ENCODE peak calls at places on chromosomes 1 and 21, in ten cellular contexts. One of them, this sample, is unnamed.
A peak's percentile ranks its signal among the peaks of the same experiment; 100 is the strongest.

GRCh38 chr1:232844791-232845190 is 39.6 kb downstream of the MAP10 start:
- DNase-seq in uterus: no peak
- DNase-seq in effector memory CD4-positive, alpha-beta T cell: no peak
- DNase-seq in upper lobe of right lung: no peak
- DNase-seq in tibial nerve: no peak
- DNase-seq in CD4-positive, alpha-beta T cell: no peak
- DNase-seq in aorta: no peak
- DNase-seq in iPS DF 6.9: no peak
- DNase-seq in keratinocyte: no peak
- DNase-seq in transverse colon: no peak
- DNase-seq in this sample: no peak

GRCh38 chr1:220874201-220874655 is 5.0 kb upstream of the HLX start:
- DNase-seq in uterus: peak; percentile 52
- DNase-seq in effector memory CD4-positive, alpha-beta T cell: no peak
- DNase-seq in upper lobe of right lung: no peak
- DNase-seq in tibial nerve: peak; percentile 67
- DNase-seq in CD4-positive, alpha-beta T cell: no peak
- DNase-seq in aorta: no peak
- DNase-seq in iPS DF 6.9: no peak
- DNase-seq in keratinocyte: no peak
- DNase-seq in transverse colon: peak; percentile 50
- DNase-seq in this sample: no peak

GRCh38 chr1:228321478-228321877 is 85.2 kb downstream of the TRIM11 start:
- DNase-seq in uterus: no peak
- DNase-seq in effector memory CD4-positive, alpha-beta T cell: no peak
- DNase-seq in upper lobe of right lung: no peak
- DNase-seq in tibial nerve: no peak
- DNase-seq in CD4-positive, alpha-beta T cell: no peak
- DNase-seq in aorta: peak; percentile 39
- DNase-seq in iPS DF 6.9: no peak
- DNase-seq in keratinocyte: no peak
- DNase-seq in transverse colon: no peak
- DNase-seq in this sample: no peak

GRCh38 chr1:186519981-186520380 is 59.1 kb upstream of the PDC start:
- DNase-seq in uterus: no peak
- DNase-seq in effector memory CD4-positive, alpha-beta T cell: no peak
- DNase-seq in upper lobe of right lung: no peak
- DNase-seq in tibial nerve: no peak
- DNase-seq in CD4-positive, alpha-beta T cell: no peak
- DNase-seq in aorta: no peak
- DNase-seq in iPS DF 6.9: no peak
- DNase-seq in keratinocyte: no peak
- DNase-seq in transverse colon: no peak
- DNase-seq in this sample: no peak

GRCh38 chr1:174021611-174022079 is 512 bp downstream of the RC3H1 start:
- DNase-seq in uterus: peak; percentile 35
- DNase-seq in effector memory CD4-positive, alpha-beta T cell: peak; percentile 2
- DNase-seq in upper lobe of right lung: no peak
- DNase-seq in tibial nerve: peak; percentile 9
- DNase-seq in CD4-positive, alpha-beta T cell: peak; percentile 22
- DNase-seq in aorta: peak; percentile 63
- DNase-seq in iPS DF 6.9: no peak
- DNase-seq in keratinocyte: no peak
- DNase-seq in transverse colon: peak; percentile 53
- DNase-seq in this sample: peak; percentile 85

GRCh38 chr1:33147997-33148314 is 33.9 kb downstream of the TRIM62 start:
- DNase-seq in uterus: no peak
- DNase-seq in effector memory CD4-positive, alpha-beta T cell: no peak
- DNase-seq in upper lobe of right lung: no peak
- DNase-seq in tibial nerve: no peak
- DNase-seq in CD4-positive, alpha-beta T cell: no peak
- DNase-seq in aorta: no peak
- DNase-seq in iPS DF 6.9: no peak
- DNase-seq in keratinocyte: no peak
- DNase-seq in transverse colon: no peak
- DNase-seq in this sample: no peak

GRCh38 chr21:44813149-44813548 is 4.7 kb downstream of the SUMO3 start:
- DNase-seq in uterus: no peak
- DNase-seq in effector memory CD4-positive, alpha-beta T cell: no peak
- DNase-seq in upper lobe of right lung: no peak
- DNase-seq in tibial nerve: no peak
- DNase-seq in CD4-positive, alpha-beta T cell: no peak
- DNase-seq in aorta: no peak
- DNase-seq in iPS DF 6.9: no peak
- DNase-seq in keratinocyte: no peak
- DNase-seq in transverse colon: no peak
- DNase-seq in this sample: no peak

GRCh38 chr1:23613191-23614126 is 54.2 kb upstream of the ID3 start:
- DNase-seq in uterus: no peak
- DNase-seq in effector memory CD4-positive, alpha-beta T cell: no peak
- DNase-seq in upper lobe of right lung: no peak
- DNase-seq in tibial nerve: no peak
- DNase-seq in CD4-positive, alpha-beta T cell: peak; percentile 48
- DNase-seq in aorta: no peak
- DNase-seq in iPS DF 6.9: no peak
- DNase-seq in keratinocyte: no peak
- DNase-seq in transverse colon: peak; percentile 49
- DNase-seq in this sample: no peak

GRCh38 chr1:245693941-245694340 is 539.2 kb downstream of the KIF26B start:
- DNase-seq in uterus: no peak
- DNase-seq in effector memory CD4-positive, alpha-beta T cell: no peak
- DNase-seq in upper lobe of right lung: no peak
- DNase-seq in tibial nerve: no peak
- DNase-seq in CD4-positive, alpha-beta T cell: no peak
- DNase-seq in aorta: no peak
- DNase-seq in iPS DF 6.9: no peak
- DNase-seq in keratinocyte: no peak
- DNase-seq in transverse colon: no peak
- DNase-seq in this sample: no peak

GRCh38 chr1:116951175-116951935 is 41.6 kb downstream of the PTGFRN start:
- DNase-seq in uterus: peak; percentile 63
- DNase-seq in effector memory CD4-positive, alpha-beta T cell: no peak
- DNase-seq in upper lobe of right lung: no peak
- DNase-seq in tibial nerve: peak; percentile 33
- DNase-seq in CD4-positive, alpha-beta T cell: no peak
- DNase-seq in aorta: peak; percentile 85
- DNase-seq in iPS DF 6.9: no peak
- DNase-seq in keratinocyte: no peak
- DNase-seq in transverse colon: peak; percentile 47
- DNase-seq in this sample: peak; percentile 72

DNA sequence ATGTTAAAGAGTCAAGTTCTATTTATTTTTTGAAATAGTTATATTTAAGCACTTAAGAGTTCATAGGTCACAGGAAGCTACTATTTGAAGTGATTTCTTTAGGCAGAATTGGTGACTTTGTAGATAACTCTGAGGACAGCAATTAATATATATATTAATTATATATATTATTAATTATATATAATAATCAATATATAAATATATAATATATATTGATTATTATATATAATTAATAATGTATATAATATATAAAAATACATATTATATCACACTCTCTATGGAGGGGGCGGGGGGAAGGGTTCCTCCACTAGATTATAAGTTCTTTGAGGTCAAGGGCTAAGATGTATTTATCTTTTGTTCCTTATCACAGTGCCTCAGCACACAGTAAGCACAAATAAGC is 308.6 kb downstream of the KCTD3 start:
- DNase-seq in uterus: no peak
- DNase-seq in effector memory CD4-positive, alpha-beta T cell: no peak
- DNase-seq in upper lobe of right lung: no peak
- DNase-seq in tibial nerve: no peak
- DNase-seq in CD4-positive, alpha-beta T cell: no peak
- DNase-seq in aorta: no peak
- DNase-seq in iPS DF 6.9: no peak
- DNase-seq in keratinocyte: no peak
- DNase-seq in transverse colon: no peak
- DNase-seq in this sample: no peak
- H3K27ac ChIP-seq in uterus: no peak overlapping the region
- H3K27ac ChIP-seq in effector memory CD4-positive, alpha-beta T cell: no peak overlapping the region
- H3K27ac ChIP-seq in upper lobe of right lung: no peak overlapping the region
- H3K27ac ChIP-seq in tibial nerve: no peak overlapping the region
- H3K27ac ChIP-seq in CD4-positive, alpha-beta T cell: no peak overlapping the region
- H3K27ac ChIP-seq in aorta: no peak overlapping the region
- H3K27ac ChIP-seq in iPS DF 6.9: no peak overlapping the region
- H3K27ac ChIP-seq in keratinocyte: no peak overlapping the region
- H3K27ac ChIP-seq in transverse colon: no peak overlapping the region
- H3K27ac ChIP-seq in this sample: no peak overlapping the region

GRCh38 chr1:93878889-93879586 is at the start of gene DNTTIP2:
- DNase-seq in uterus: peak; percentile 88
- DNase-seq in effector memory CD4-positive, alpha-beta T cell: peak; percentile 75
- DNase-seq in upper lobe of right lung: peak; percentile 94
- DNase-seq in tibial nerve: peak; percentile 91
- DNase-seq in CD4-positive, alpha-beta T cell: peak; percentile 82
- DNase-seq in aorta: peak; percentile 95
- DNase-seq in iPS DF 6.9: peak; percentile 81
- DNase-seq in keratinocyte: no peak
- DNase-seq in transverse colon: peak; percentile 93
- DNase-seq in this sample: peak; percentile 94

GRCh38 chr1:93876284-93876683 is 2.7 kb downstream of the DNTTIP2 start:
- DNase-seq in uterus: no peak
- DNase-seq in effector memory CD4-positive, alpha-beta T cell: no peak
- DNase-seq in upper lobe of right lung: no peak
- DNase-seq in tibial nerve: no peak
- DNase-seq in CD4-positive, alpha-beta T cell: no peak
- DNase-seq in aorta: no peak
- DNase-seq in iPS DF 6.9: no peak
- DNase-seq in keratinocyte: no peak
- DNase-seq in transverse colon: no peak
- DNase-seq in this sample: no peak

GRCh38 chr1:93880731-93881130 is 1.7 kb upstream of the DNTTIP2 start:
- DNase-seq in uterus: no peak
- DNase-seq in effector memory CD4-positive, alpha-beta T cell: no peak
- DNase-seq in upper lobe of right lung: no peak
- DNase-seq in tibial nerve: no peak
- DNase-seq in CD4-positive, alpha-beta T cell: no peak
- DNase-seq in aorta: no peak
- DNase-seq in iPS DF 6.9: no peak
- DNase-seq in keratinocyte: no peak
- DNase-seq in transverse colon: no peak
- DNase-seq in this sample: no peak

GRCh38 chr1:93877529-93877928 is 1.5 kb downstream of the DNTTIP2 start:
- DNase-seq in uterus: no peak
- DNase-seq in effector memory CD4-positive, alpha-beta T cell: no peak
- DNase-seq in upper lobe of right lung: no peak
- DNase-seq in tibial nerve: no peak
- DNase-seq in CD4-positive, alpha-beta T cell: no peak
- DNase-seq in aorta: no peak
- DNase-seq in iPS DF 6.9: no peak
- DNase-seq in keratinocyte: no peak
- DNase-seq in transverse colon: no peak
- DNase-seq in this sample: no peak

GRCh38 chr1:93878501-93878888 is 511 bp downstream of the DNTTIP2 start:
- DNase-seq in uterus: peak; percentile 24
- DNase-seq in effector memory CD4-positive, alpha-beta T cell: peak; percentile 68
- DNase-seq in upper lobe of right lung: peak; percentile 75
- DNase-seq in tibial nerve: peak; percentile 20
- DNase-seq in CD4-positive, alpha-beta T cell: peak; percentile 45
- DNase-seq in aorta: peak; percentile 59
- DNase-seq in iPS DF 6.9: no peak
- DNase-seq in keratinocyte: peak; percentile 42
- DNase-seq in transverse colon: peak; percentile 63
- DNase-seq in this sample: peak; percentile 89
- H3K27ac ChIP-seq in uterus: peak overlapping the region; percentile 94
- H3K27ac ChIP-seq in effector memory CD4-positive, alpha-beta T cell: peak overlapping the region; percentile 84
- H3K27ac ChIP-seq in upper lobe of right lung: peak overlapping the region; percentile 92
- H3K27ac ChIP-seq in tibial nerve: peak overlapping the region; percentile 96
- H3K27ac ChIP-seq in CD4-positive, alpha-beta T cell: peak overlapping the region; percentile 85
- H3K27ac ChIP-seq in aorta: peak overlapping the region; percentile 45
- H3K27ac ChIP-seq in iPS DF 6.9: no peak overlapping the region
- H3K27ac ChIP-seq in keratinocyte: peak overlapping the region; percentile 95
- H3K27ac ChIP-seq in transverse colon: peak overlapping the region; percentile 94
- H3K27ac ChIP-seq in this sample: peak overlapping the region; percentile 93

DNA sequence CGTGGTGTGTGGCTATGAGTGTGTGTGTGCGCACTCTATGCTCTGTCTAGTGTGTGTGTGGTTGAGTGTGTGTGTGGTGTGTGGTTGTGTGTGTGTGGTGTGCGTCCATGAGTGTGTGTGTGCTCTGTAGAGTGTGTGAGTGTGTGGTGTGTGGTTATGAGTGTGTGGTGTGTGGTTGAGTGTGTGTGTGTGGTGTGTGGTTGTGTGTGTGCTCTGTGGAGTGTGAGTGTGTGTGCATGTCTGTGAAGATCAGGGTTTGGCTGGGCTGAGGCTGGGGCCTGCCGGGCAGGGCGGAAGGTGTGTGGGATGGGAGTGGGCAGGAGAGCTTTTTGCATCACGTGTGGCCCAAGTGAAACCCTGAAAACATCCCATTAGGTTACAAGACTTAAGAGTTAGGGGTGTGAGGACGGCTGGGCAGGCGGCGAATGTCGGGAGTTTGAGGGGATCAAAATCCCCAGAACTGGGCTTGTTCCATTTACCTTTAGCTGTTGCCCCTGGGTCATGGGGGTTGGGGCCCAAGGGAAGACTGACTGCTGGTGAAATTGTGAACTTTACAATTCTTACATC is 2.9 kb upstream of the FCMR start:
- DNase-seq in uterus: no peak
- DNase-seq in effector memory CD4-positive, alpha-beta T cell: no peak
- DNase-seq in upper lobe of right lung: no peak
- DNase-seq in tibial nerve: no peak
- DNase-seq in CD4-positive, alpha-beta T cell: no peak
- DNase-seq in aorta: no peak
- DNase-seq in iPS DF 6.9: no peak
- DNase-seq in keratinocyte: no peak
- DNase-seq in transverse colon: no peak
- DNase-seq in this sample: no peak
- H3K27ac ChIP-seq in uterus: no peak overlapping the region
- H3K27ac ChIP-seq in effector memory CD4-positive, alpha-beta T cell: no peak overlapping the region
- H3K27ac ChIP-seq in upper lobe of right lung: peak overlapping the region; percentile 55
- H3K27ac ChIP-seq in tibial nerve: peak overlapping the region; percentile 58
- H3K27ac ChIP-seq in CD4-positive, alpha-beta T cell: peak overlapping the region; percentile 95
- H3K27ac ChIP-seq in aorta: no peak overlapping the region
- H3K27ac ChIP-seq in iPS DF 6.9: no peak overlapping the region
- H3K27ac ChIP-seq in keratinocyte: no peak overlapping the region
- H3K27ac ChIP-seq in transverse colon: peak overlapping the region; percentile 11
- H3K27ac ChIP-seq in this sample: no peak overlapping the region

DNA sequence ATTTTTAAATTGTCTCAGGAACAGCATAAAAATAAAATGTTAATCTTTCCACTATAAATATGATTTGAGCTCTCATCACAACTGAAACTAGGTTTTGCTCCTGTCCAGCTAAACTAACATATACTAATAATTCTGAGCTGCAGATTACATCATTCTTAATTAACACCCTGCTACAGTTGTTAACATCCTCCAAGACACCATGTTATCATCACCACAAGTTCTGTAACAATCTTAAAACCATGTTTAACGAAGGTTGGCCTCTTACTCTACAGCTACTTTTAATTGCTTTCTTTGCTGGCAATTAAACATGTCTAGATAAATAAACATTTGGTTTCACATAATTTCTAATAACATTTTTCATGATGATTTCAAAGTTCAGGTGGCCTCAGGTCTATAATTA is 240.9 kb downstream of the FAF1 start:
- DNase-seq in uterus: no peak
- DNase-seq in effector memory CD4-positive, alpha-beta T cell: no peak
- DNase-seq in upper lobe of right lung: no peak
- DNase-seq in tibial nerve: no peak
- DNase-seq in CD4-positive, alpha-beta T cell: no peak
- DNase-seq in aorta: no peak
- DNase-seq in iPS DF 6.9: no peak
- DNase-seq in keratinocyte: no peak
- DNase-seq in transverse colon: no peak
- DNase-seq in this sample: no peak
- H3K27ac ChIP-seq in uterus: no peak overlapping the region
- H3K27ac ChIP-seq in effector memory CD4-positive, alpha-beta T cell: no peak overlapping the region
- H3K27ac ChIP-seq in upper lobe of right lung: no peak overlapping the region
- H3K27ac ChIP-seq in tibial nerve: no peak overlapping the region
- H3K27ac ChIP-seq in CD4-positive, alpha-beta T cell: no peak overlapping the region
- H3K27ac ChIP-seq in aorta: no peak overlapping the region
- H3K27ac ChIP-seq in iPS DF 6.9: no peak overlapping the region
- H3K27ac ChIP-seq in keratinocyte: no peak overlapping the region
- H3K27ac ChIP-seq in transverse colon: no peak overlapping the region
- H3K27ac ChIP-seq in this sample: no peak overlapping the region